ENCODE peak calls at places on chromosomes 2 and 18, in ten cellular contexts. N is HEK293T; Z is adipocyte; A is stimulated activated CD4-positive, alpha-beta T cell treated with anti-CD3 and anti-CD28 coated beads, Interleukin-15, amount 100 ng/mL, for 1 hour; Y is small intestine; W is posterior cingulate gyrus; U is AG09309; M is breast epithelium; B is NCI-H1417; C is activated T-helper 9 cell treated with anti-CD3 and anti-CD28 coated beads, Interleukin-2, amount 50 U/mL, for 16 hours. K is an unnamed sample.

GRCh38 chr18:70169747-70170146 is 35.7 kb downstream of the RTTN start:
- DNase-seq in N (no peak), Z (no peak), A (no peak), Y (peak), W (no peak), U (no peak), M (no peak), B (no peak), C (no peak), K (no peak)

GRCh38 chr18:73895701-73896100 is 251.9 kb downstream of the FBXO15 start:
- DNase-seq in N (no peak), Z (no peak), A (no peak), Y (no peak), W (no peak), U (no peak), M (no peak), B (no peak), C (no peak), K (no peak)

GRCh38 chr18:68177807-68178702 is 536.9 kb downstream of the TMX3 start:
- DNase-seq in N (no peak), Z (peak), A (no peak), Y (peak), W (no peak), U (peak), M (no peak), B (no peak), C (no peak), K (no peak)

GRCh38 chr2:69774984-69775982 is 33.3 kb downstream of the ANXA4 start:
- DNase-seq in N (no peak), Z (no peak), A (no peak), Y (no peak), W (no peak), U (no peak), M (no peak), B (no peak), C (no peak), K (no peak)

GRCh38 chr2:225494100-225494459 is 94.6 kb downstream of the NYAP2 start:
- DNase-seq in N (no peak), Z (no peak), A (no peak), Y (no peak), W (no peak), U (no peak), M (no peak), B (no peak), C (no peak), K (no peak)

GRCh38 chr2:239429473-239430350 is 28.9 kb upstream of the HDAC4 start:
- DNase-seq in N (no peak), Z (peak), A (no peak), Y (no peak), W (no peak), U (no peak), M (no peak), B (no peak), C (no peak), K (no peak)

GRCh38 chr18:77191241-77191751 is 58.4 kb upstream of the GALR1 start:
- DNase-seq in N (no peak), Z (peak), A (no peak), Y (no peak), W (no peak), U (no peak), M (no peak), B (no peak), C (no peak), K (no peak)

GRCh38 chr18:27785815-27786537 is 391.0 kb downstream of the CDH2 start:
- DNase-seq in N (no peak), Z (no peak), A (no peak), Y (no peak), W (no peak), U (no peak), M (no peak), B (peak), C (no peak), K (no peak)

GRCh38 chr18:63022429-63023022 is 297.0 kb downstream of the BCL2 start:
- DNase-seq in N (peak), Z (peak), A (no peak), Y (no peak), W (no peak), U (no peak), M (no peak), B (no peak), C (no peak), K (no peak)

GRCh38 chr2:68320118-68320641 is 431 bp upstream of the CNRIP1 start:
- DNase-seq in N (peak), Z (no peak), A (no peak), Y (no peak), W (no peak), U (no peak), M (no peak), B (peak), C (no peak), K (no peak)

K was measured in GM19239.